ENCODE peak calls at places on chromosome 7, in seven cellular contexts. One of them, this sample, is unnamed.

GRCh38 chr7:130595986-130596385 is 72.6 kb downstream of the COPG2 start:
- DNase-seq in CD4-positive, CD25-positive, alpha-beta regulatory T cell: no peak
- DNase-seq in tibial nerve: no peak
- DNase-seq in upper lobe of left lung: no peak
- DNase-seq in AG09309: no peak
- DNase-seq in ascending aorta: no peak
- DNase-seq in iPS DF 6.9: no peak
- DNase-seq in this sample: peak

GRCh38 chr7:19982841-19983835 is 209.7 kb upstream of the TMEM196 start:
- DNase-seq in CD4-positive, CD25-positive, alpha-beta regulatory T cell: no peak
- DNase-seq in tibial nerve: peak
- DNase-seq in upper lobe of left lung: no peak
- DNase-seq in AG09309: peak
- DNase-seq in ascending aorta: no peak
- DNase-seq in iPS DF 6.9: no peak
- DNase-seq in this sample: no peak

GRCh38 chr7:137760111-137760510 is 86.7 kb downstream of the DGKI start:
- DNase-seq in CD4-positive, CD25-positive, alpha-beta regulatory T cell: no peak
- DNase-seq in tibial nerve: no peak
- DNase-seq in upper lobe of left lung: no peak
- DNase-seq in AG09309: no peak
- DNase-seq in ascending aorta: no peak
- DNase-seq in iPS DF 6.9: no peak
- DNase-seq in this sample: no peak

GRCh38 chr7:140062118-140062527 is 628 bp downstream of the PARP12 start:
- DNase-seq in CD4-positive, CD25-positive, alpha-beta regulatory T cell: peak
- DNase-seq in tibial nerve: no peak
- DNase-seq in upper lobe of left lung: peak
- DNase-seq in AG09309: no peak
- DNase-seq in ascending aorta: no peak
- DNase-seq in iPS DF 6.9: no peak
- DNase-seq in this sample: no peak

GRCh38 chr7:70595741-70596574 is 536.0 kb upstream of the GALNT17 start:
- DNase-seq in CD4-positive, CD25-positive, alpha-beta regulatory T cell: no peak
- DNase-seq in tibial nerve: no peak
- DNase-seq in upper lobe of left lung: peak
- DNase-seq in AG09309: no peak
- DNase-seq in ascending aorta: no peak
- DNase-seq in iPS DF 6.9: no peak
- DNase-seq in this sample: no peak

GRCh38 chr7:142461437-142461836 is 203.6 kb upstream of the PRSS58 start:
- DNase-seq in CD4-positive, CD25-positive, alpha-beta regulatory T cell: no peak
- DNase-seq in tibial nerve: no peak
- DNase-seq in upper lobe of left lung: no peak
- DNase-seq in AG09309: peak
- DNase-seq in ascending aorta: no peak
- DNase-seq in iPS DF 6.9: no peak
- DNase-seq in this sample: no peak

GRCh38 chr7:149624419-149625338 is 127.1 kb upstream of the ZNF746 start:
- DNase-seq in CD4-positive, CD25-positive, alpha-beta regulatory T cell: peak
- DNase-seq in tibial nerve: peak
- DNase-seq in upper lobe of left lung: peak
- DNase-seq in AG09309: peak
- DNase-seq in ascending aorta: peak
- DNase-seq in iPS DF 6.9: peak
- DNase-seq in this sample: peak

GRCh38 chr7:131692131-131692960 is 135.9 kb upstream of the PODXL start:
- DNase-seq in CD4-positive, CD25-positive, alpha-beta regulatory T cell: no peak
- DNase-seq in tibial nerve: peak
- DNase-seq in upper lobe of left lung: peak
- DNase-seq in AG09309: no peak
- DNase-seq in ascending aorta: no peak
- DNase-seq in iPS DF 6.9: peak
- DNase-seq in this sample: peak

GRCh38 chr7:33973235-33974015 is 68.1 kb downstream of the BMPER start:
- DNase-seq in CD4-positive, CD25-positive, alpha-beta regulatory T cell: no peak
- DNase-seq in tibial nerve: no peak
- DNase-seq in upper lobe of left lung: no peak
- DNase-seq in AG09309: no peak
- DNase-seq in ascending aorta: no peak
- DNase-seq in iPS DF 6.9: no peak
- DNase-seq in this sample: no peak

GRCh38 chr7:12620371-12620770 is 49.9 kb downstream of the SCIN start:
- DNase-seq in CD4-positive, CD25-positive, alpha-beta regulatory T cell: no peak
- DNase-seq in tibial nerve: no peak
- DNase-seq in upper lobe of left lung: no peak
- DNase-seq in AG09309: no peak
- DNase-seq in ascending aorta: no peak
- DNase-seq in iPS DF 6.9: no peak
- DNase-seq in this sample: no peak

GRCh38 chr7:101846006-101846405 is 28.6 kb downstream of the CUX1 start:
- DNase-seq in CD4-positive, CD25-positive, alpha-beta regulatory T cell: no peak
- DNase-seq in tibial nerve: no peak
- DNase-seq in upper lobe of left lung: no peak
- DNase-seq in AG09309: no peak
- DNase-seq in ascending aorta: no peak
- DNase-seq in iPS DF 6.9: no peak
- DNase-seq in this sample: no peak

GRCh38 chr7:45656431-45656830 is 82.3 kb downstream of the ADCY1 start:
- DNase-seq in CD4-positive, CD25-positive, alpha-beta regulatory T cell: no peak
- DNase-seq in tibial nerve: no peak
- DNase-seq in upper lobe of left lung: no peak
- DNase-seq in AG09309: no peak
- DNase-seq in ascending aorta: no peak
- DNase-seq in iPS DF 6.9: no peak
- DNase-seq in this sample: no peak

GRCh38 chr7:38312776-38313175 is 39.3 kb upstream of the TARP start:
- DNase-seq in CD4-positive, CD25-positive, alpha-beta regulatory T cell: no peak
- DNase-seq in tibial nerve: no peak
- DNase-seq in upper lobe of left lung: no peak
- DNase-seq in AG09309: no peak
- DNase-seq in ascending aorta: no peak
- DNase-seq in iPS DF 6.9: no peak
- DNase-seq in this sample: no peak
- H3K4me3 ChIP-seq in CD4-positive, CD25-positive, alpha-beta regulatory T cell: no peak
- H3K4me3 ChIP-seq in tibial nerve: no peak
- H3K4me3 ChIP-seq in upper lobe of left lung: no peak
- H3K4me3 ChIP-seq in AG09309: no peak
- H3K4me3 ChIP-seq in ascending aorta: no peak
- H3K4me3 ChIP-seq in iPS DF 6.9: no peak
- H3K4me3 ChIP-seq in this sample: no peak

DNA sequence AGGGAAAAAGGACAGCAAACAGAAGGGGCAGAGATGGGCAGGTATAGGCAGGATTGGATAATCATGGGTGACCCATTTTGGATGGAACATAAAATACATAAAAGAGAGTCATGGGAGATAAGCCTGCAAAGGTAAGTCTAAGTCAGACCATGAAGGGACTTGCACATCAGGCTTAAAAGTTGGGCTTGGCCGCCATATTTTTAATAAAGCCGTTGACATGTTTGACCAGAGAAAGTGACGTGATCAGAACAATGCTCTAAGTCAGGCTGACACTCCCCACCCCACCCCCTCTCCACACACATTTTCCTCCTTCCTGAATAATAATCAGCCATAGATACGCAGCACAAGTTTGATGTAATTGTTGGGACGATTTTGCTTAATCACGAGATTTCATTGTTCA is 54.0 kb downstream of the MRPL32 start:
- DNase-seq in CD4-positive, CD25-positive, alpha-beta regulatory T cell: no peak
- DNase-seq in tibial nerve: no peak
- DNase-seq in upper lobe of left lung: no peak
- DNase-seq in AG09309: no peak
- DNase-seq in ascending aorta: no peak
- DNase-seq in iPS DF 6.9: no peak
- DNase-seq in this sample: no peak
- H3K4me3 ChIP-seq in CD4-positive, CD25-positive, alpha-beta regulatory T cell: no peak
- H3K4me3 ChIP-seq in tibial nerve: no peak
- H3K4me3 ChIP-seq in upper lobe of left lung: no peak
- H3K4me3 ChIP-seq in AG09309: no peak
- H3K4me3 ChIP-seq in ascending aorta: no peak
- H3K4me3 ChIP-seq in iPS DF 6.9: no peak
- H3K4me3 ChIP-seq in this sample: no peak

GRCh38 chr7:95772298-95772770 is at the start of gene DYNC1I1:
- DNase-seq in CD4-positive, CD25-positive, alpha-beta regulatory T cell: no peak
- DNase-seq in tibial nerve: peak
- DNase-seq in upper lobe of left lung: peak
- DNase-seq in AG09309: no peak
- DNase-seq in ascending aorta: peak
- DNase-seq in iPS DF 6.9: no peak
- DNase-seq in this sample: peak
- H3K4me3 ChIP-seq in CD4-positive, CD25-positive, alpha-beta regulatory T cell: no peak
- H3K4me3 ChIP-seq in tibial nerve: peak
- H3K4me3 ChIP-seq in upper lobe of left lung: peak
- H3K4me3 ChIP-seq in AG09309: peak
- H3K4me3 ChIP-seq in ascending aorta: peak
- H3K4me3 ChIP-seq in iPS DF 6.9: peak
- H3K4me3 ChIP-seq in this sample: peak

GRCh38 chr7:102933763-102934162 is 21.0 kb downstream of the LRRC17 start:
- DNase-seq in CD4-positive, CD25-positive, alpha-beta regulatory T cell: no peak
- DNase-seq in tibial nerve: no peak
- DNase-seq in upper lobe of left lung: peak
- DNase-seq in AG09309: peak
- DNase-seq in ascending aorta: peak
- DNase-seq in iPS DF 6.9: no peak
- DNase-seq in this sample: peak
- H3K4me3 ChIP-seq in CD4-positive, CD25-positive, alpha-beta regulatory T cell: no peak
- H3K4me3 ChIP-seq in tibial nerve: no peak
- H3K4me3 ChIP-seq in upper lobe of left lung: no peak
- H3K4me3 ChIP-seq in AG09309: no peak
- H3K4me3 ChIP-seq in ascending aorta: no peak
- H3K4me3 ChIP-seq in iPS DF 6.9: no peak
- H3K4me3 ChIP-seq in this sample: no peak

DNA sequence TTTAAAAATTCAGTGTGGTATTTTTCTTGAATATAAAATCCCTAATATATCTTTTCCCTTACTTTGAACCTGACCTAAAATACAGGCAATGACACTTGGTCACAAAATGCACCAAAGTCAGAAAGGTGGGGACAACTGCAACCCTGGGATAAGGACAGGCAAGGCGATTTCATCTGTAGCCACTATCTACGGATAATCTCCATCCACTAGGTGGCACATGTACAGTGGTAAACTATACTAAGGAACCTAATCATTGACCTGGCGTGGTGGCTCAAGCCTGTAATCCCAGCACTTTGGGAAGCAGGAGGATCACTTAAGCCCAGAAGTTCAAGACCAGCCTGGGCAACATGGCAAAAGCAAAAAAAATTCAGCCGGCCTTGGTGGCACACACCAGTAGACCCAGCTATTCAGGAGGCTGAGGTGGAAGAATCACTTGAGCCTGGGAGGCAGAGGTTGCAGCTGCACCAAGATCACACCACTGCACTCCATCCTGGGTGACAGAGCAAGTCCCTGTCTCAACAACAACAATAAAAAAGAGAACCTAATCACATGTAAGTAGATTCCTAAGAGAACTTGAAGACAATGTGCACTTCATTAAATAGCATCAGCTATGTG is 98.9 kb downstream of the KMT2C start:
- DNase-seq in CD4-positive, CD25-positive, alpha-beta regulatory T cell: no peak
- DNase-seq in tibial nerve: no peak
- DNase-seq in upper lobe of left lung: no peak
- DNase-seq in AG09309: no peak
- DNase-seq in ascending aorta: no peak
- DNase-seq in iPS DF 6.9: peak
- DNase-seq in this sample: peak
- H3K4me3 ChIP-seq in CD4-positive, CD25-positive, alpha-beta regulatory T cell: peak
- H3K4me3 ChIP-seq in tibial nerve: no peak
- H3K4me3 ChIP-seq in upper lobe of left lung: no peak
- H3K4me3 ChIP-seq in AG09309: no peak
- H3K4me3 ChIP-seq in ascending aorta: no peak
- H3K4me3 ChIP-seq in iPS DF 6.9: no peak
- H3K4me3 ChIP-seq in this sample: no peak

DNA sequence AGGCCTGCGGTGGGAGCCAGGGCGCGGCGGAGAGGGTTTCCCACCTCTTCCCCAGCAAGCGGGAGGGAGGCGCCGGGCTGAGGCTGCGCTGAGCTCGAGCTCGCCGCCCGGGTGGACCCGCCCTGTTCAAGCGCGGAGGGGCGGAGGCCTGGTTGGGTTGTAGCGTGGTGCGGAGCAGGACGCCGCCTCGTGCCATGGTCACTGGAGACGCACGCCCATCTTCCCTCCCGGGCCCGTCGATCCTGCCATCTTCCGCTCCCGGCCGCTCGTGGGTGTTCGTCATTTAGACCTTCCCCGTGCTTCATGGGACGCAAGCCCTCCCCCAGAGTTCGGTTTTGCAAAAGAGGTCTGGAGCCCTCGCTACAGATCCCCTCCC is 9.3 kb upstream of the EN2 start:
- DNase-seq in CD4-positive, CD25-positive, alpha-beta regulatory T cell: no peak
- DNase-seq in tibial nerve: no peak
- DNase-seq in upper lobe of left lung: peak
- DNase-seq in AG09309: no peak
- DNase-seq in ascending aorta: no peak
- DNase-seq in iPS DF 6.9: no peak
- DNase-seq in this sample: peak
- H3K4me3 ChIP-seq in CD4-positive, CD25-positive, alpha-beta regulatory T cell: no peak
- H3K4me3 ChIP-seq in tibial nerve: no peak
- H3K4me3 ChIP-seq in upper lobe of left lung: no peak
- H3K4me3 ChIP-seq in AG09309: no peak
- H3K4me3 ChIP-seq in ascending aorta: no peak
- H3K4me3 ChIP-seq in iPS DF 6.9: peak
- H3K4me3 ChIP-seq in this sample: no peak

DNA sequence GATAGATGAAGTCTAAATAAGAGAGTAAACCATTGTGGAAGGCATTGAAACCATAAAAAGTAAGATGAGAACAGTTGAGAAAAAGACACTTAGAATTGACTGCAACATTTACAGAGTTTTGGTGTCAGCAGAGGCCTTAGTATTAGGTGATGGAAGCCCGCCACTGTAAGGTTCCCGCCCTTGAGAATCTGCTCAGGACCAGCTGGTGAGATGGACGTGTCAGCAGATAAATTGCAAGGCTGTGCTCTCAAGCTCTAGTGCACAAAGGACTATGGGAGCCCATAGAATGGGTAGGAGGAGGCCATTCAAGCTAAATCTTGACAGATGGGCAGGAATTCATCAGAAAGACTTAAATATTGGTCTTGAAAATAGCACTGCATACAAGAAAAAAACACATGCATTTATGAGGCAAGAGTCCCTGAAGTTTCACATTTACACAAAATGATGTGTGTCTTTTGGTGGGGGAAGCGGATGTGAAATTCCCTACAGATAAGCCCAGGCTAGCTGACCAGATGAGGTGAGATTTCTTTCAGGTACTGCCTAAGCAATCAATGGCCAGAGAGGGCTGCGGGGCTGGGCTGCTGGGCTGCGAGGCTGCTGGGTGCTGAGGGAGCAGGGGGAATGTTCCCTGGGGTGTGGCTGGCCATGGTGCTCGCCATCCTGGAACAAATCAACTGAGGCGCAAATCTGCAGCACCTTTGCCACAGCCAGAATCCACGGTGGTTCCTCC is 42.5 kb downstream of the SYPL1 start:
- DNase-seq in CD4-positive, CD25-positive, alpha-beta regulatory T cell: no peak
- DNase-seq in tibial nerve: no peak
- DNase-seq in upper lobe of left lung: peak
- DNase-seq in AG09309: no peak
- DNase-seq in ascending aorta: no peak
- DNase-seq in iPS DF 6.9: no peak
- DNase-seq in this sample: no peak
- H3K4me3 ChIP-seq in CD4-positive, CD25-positive, alpha-beta regulatory T cell: no peak
- H3K4me3 ChIP-seq in tibial nerve: no peak
- H3K4me3 ChIP-seq in upper lobe of left lung: no peak
- H3K4me3 ChIP-seq in AG09309: no peak
- H3K4me3 ChIP-seq in ascending aorta: no peak
- H3K4me3 ChIP-seq in iPS DF 6.9: no peak
- H3K4me3 ChIP-seq in this sample: no peak